ENCODE peak calls at places on chromosome 4, in four cellular contexts. I is tibial artery, K is HT1080, X is HTR-8/SVneo. T is an unnamed sample.

GRCh38 chr4:24166501-24166900 is 276.7 kb upstream of the PPARGC1A start:
- DNase-seq in I (no peak), K (no peak), X (no peak), T (no peak)

GRCh38 chr4:125639182-125639621 is 324.4 kb downstream of the FAT4 start:
- DNase-seq in I (no peak), K (peak; percentile 1), X (no peak), T (no peak)

GRCh38 chr4:8269535-8270417 is at the start of gene HTRA3:
- DNase-seq in I (no peak), K (no peak), X (peak; percentile 44), T (no peak)

GRCh38 chr4:31918891-31919290 is 1198.7 kb downstream of the PCDH7 start:
- DNase-seq in I (no peak), K (peak; percentile 54), X (no peak), T (no peak)

GRCh38 chr4:22514001-22514400 is 1.9 kb downstream of the ADGRA3 start:
- DNase-seq in I (no peak), K (peak; percentile 61), X (peak; percentile 23), T (no peak)

GRCh38 chr4:102429553-102429952 is 71.6 kb upstream of the NFKB1 start:
- DNase-seq in I (no peak), K (peak; percentile 96), X (peak; percentile 47), T (peak; percentile 92)

GRCh38 chr4:150080335-150080734 is 2.1 kb downstream of the DCLK2 start:
- DNase-seq in I (no peak), K (no peak), X (no peak), T (no peak)

GRCh38 chr4:176044589-176044951 is 21.1 kb upstream of the WDR17 start:
- DNase-seq in I (no peak), K (peak; percentile 2), X (no peak), T (no peak)

GRCh38 chr4:95507561-95507960 is 41.2 kb downstream of the UNC5C start:
- DNase-seq in I (no peak), K (no peak), X (no peak), T (no peak)

GRCh38 chr4:14853186-14853946 is 148.9 kb upstream of the CPEB2 start:
- DNase-seq in I (no peak), K (peak; percentile 83), X (peak; percentile 8), T (peak; percentile 45)

GRCh38 chr4:152939655-152940054 is 3.5 kb downstream of the FHDC1 start:
- DNase-seq in I (no peak), K (no peak), X (no peak), T (no peak)

T was measured in HS-27A.